ENCODE peak calls at places on chromosomes 3 and 15, in ten cellular contexts. One of them, this sample, is unnamed.
A peak's percentile ranks its signal among the peaks of the same experiment; 100 is the strongest.

GRCh38 chr3:47512416-47513124 is 942 bp downstream of the ELP6 start:
- DNase-seq in hepatocyte: peak; percentile 37
- DNase-seq in skeletal muscle cell: no peak
- DNase-seq in left cardiac atrium: peak; percentile 29
- DNase-seq in NCI-H1105: no peak
- DNase-seq in Right ventricle myocardium superior: peak; percentile 42
- DNase-seq in T-helper 1 cell: peak; percentile 33
- DNase-seq in astrocyte: no peak
- DNase-seq in cortex of kidney: no peak
- DNase-seq in foreskin keratinocyte: no peak
- DNase-seq in this sample: peak; percentile 8

GRCh38 chr3:138933981-138934691 is 12.8 kb downstream of the FOXL2 start:
- DNase-seq in hepatocyte: no peak
- DNase-seq in skeletal muscle cell: no peak
- DNase-seq in left cardiac atrium: no peak
- DNase-seq in NCI-H1105: no peak
- DNase-seq in Right ventricle myocardium superior: no peak
- DNase-seq in T-helper 1 cell: no peak
- DNase-seq in astrocyte: no peak
- DNase-seq in cortex of kidney: no peak
- DNase-seq in foreskin keratinocyte: no peak
- DNase-seq in this sample: no peak

GRCh38 chr15:72184165-72184811 is 13.3 kb downstream of the GRAMD2A start:
- DNase-seq in hepatocyte: peak; percentile 71
- DNase-seq in skeletal muscle cell: no peak
- DNase-seq in left cardiac atrium: peak; percentile 45
- DNase-seq in NCI-H1105: no peak
- DNase-seq in Right ventricle myocardium superior: no peak
- DNase-seq in T-helper 1 cell: no peak
- DNase-seq in astrocyte: peak; percentile 32
- DNase-seq in cortex of kidney: no peak
- DNase-seq in foreskin keratinocyte: no peak
- DNase-seq in this sample: no peak

GRCh38 chr15:68712886-68713285 is 107.8 kb downstream of the ANP32A start:
- DNase-seq in hepatocyte: no peak
- DNase-seq in skeletal muscle cell: no peak
- DNase-seq in left cardiac atrium: no peak
- DNase-seq in NCI-H1105: no peak
- DNase-seq in Right ventricle myocardium superior: no peak
- DNase-seq in T-helper 1 cell: no peak
- DNase-seq in astrocyte: no peak
- DNase-seq in cortex of kidney: no peak
- DNase-seq in foreskin keratinocyte: no peak
- DNase-seq in this sample: no peak

GRCh38 chr3:135982922-135983581 is 17.5 kb downstream of the PPP2R3A start:
- DNase-seq in hepatocyte: no peak
- DNase-seq in skeletal muscle cell: no peak
- DNase-seq in left cardiac atrium: no peak
- DNase-seq in NCI-H1105: no peak
- DNase-seq in Right ventricle myocardium superior: no peak
- DNase-seq in T-helper 1 cell: no peak
- DNase-seq in astrocyte: peak; percentile 52
- DNase-seq in cortex of kidney: no peak
- DNase-seq in foreskin keratinocyte: peak; percentile 35
- DNase-seq in this sample: no peak

GRCh38 chr3:193731656-193732055 is 138.6 kb downstream of the OPA1 start:
- DNase-seq in hepatocyte: no peak
- DNase-seq in skeletal muscle cell: no peak
- DNase-seq in left cardiac atrium: no peak
- DNase-seq in NCI-H1105: no peak
- DNase-seq in Right ventricle myocardium superior: no peak
- DNase-seq in T-helper 1 cell: no peak
- DNase-seq in astrocyte: no peak
- DNase-seq in cortex of kidney: no peak
- DNase-seq in foreskin keratinocyte: no peak
- DNase-seq in this sample: no peak

GRCh38 chr15:36407647-36408046 is 171.8 kb upstream of the CDIN1 start:
- DNase-seq in hepatocyte: no peak
- DNase-seq in skeletal muscle cell: peak; percentile 92
- DNase-seq in left cardiac atrium: no peak
- DNase-seq in NCI-H1105: no peak
- DNase-seq in Right ventricle myocardium superior: no peak
- DNase-seq in T-helper 1 cell: no peak
- DNase-seq in astrocyte: peak; percentile 74
- DNase-seq in cortex of kidney: no peak
- DNase-seq in foreskin keratinocyte: no peak
- DNase-seq in this sample: peak; percentile 12

GRCh38 chr3:130539005-130539404 is 22.0 kb downstream of the COL6A6 start:
- DNase-seq in hepatocyte: peak; percentile 70
- DNase-seq in skeletal muscle cell: no peak
- DNase-seq in left cardiac atrium: peak; percentile 30
- DNase-seq in NCI-H1105: peak; percentile 57
- DNase-seq in Right ventricle myocardium superior: peak; percentile 42
- DNase-seq in T-helper 1 cell: peak; percentile 22
- DNase-seq in astrocyte: no peak
- DNase-seq in cortex of kidney: no peak
- DNase-seq in foreskin keratinocyte: no peak
- DNase-seq in this sample: peak; percentile 48

GRCh38 chr15:61796056-61796455 is 264.2 kb downstream of the VPS13C start:
- DNase-seq in hepatocyte: no peak
- DNase-seq in skeletal muscle cell: peak; percentile 79
- DNase-seq in left cardiac atrium: no peak
- DNase-seq in NCI-H1105: no peak
- DNase-seq in Right ventricle myocardium superior: no peak
- DNase-seq in T-helper 1 cell: no peak
- DNase-seq in astrocyte: peak; percentile 5
- DNase-seq in cortex of kidney: no peak
- DNase-seq in foreskin keratinocyte: peak; percentile 29
- DNase-seq in this sample: no peak

GRCh38 chr15:101049282-101049681 is 130.1 kb downstream of the LRRK1 start:
- DNase-seq in hepatocyte: no peak
- DNase-seq in skeletal muscle cell: no peak
- DNase-seq in left cardiac atrium: no peak
- DNase-seq in NCI-H1105: no peak
- DNase-seq in Right ventricle myocardium superior: no peak
- DNase-seq in T-helper 1 cell: no peak
- DNase-seq in astrocyte: no peak
- DNase-seq in cortex of kidney: no peak
- DNase-seq in foreskin keratinocyte: no peak
- DNase-seq in this sample: no peak

GRCh38 chr15:45157974-45158373 is 28.2 kb downstream of the DUOX1 start:
- DNase-seq in hepatocyte: peak; percentile 57
- DNase-seq in skeletal muscle cell: peak; percentile 44
- DNase-seq in left cardiac atrium: peak; percentile 52
- DNase-seq in NCI-H1105: no peak
- DNase-seq in Right ventricle myocardium superior: no peak
- DNase-seq in T-helper 1 cell: no peak
- DNase-seq in astrocyte: peak; percentile 91
- DNase-seq in cortex of kidney: no peak
- DNase-seq in foreskin keratinocyte: peak; percentile 80
- DNase-seq in this sample: no peak

GRCh38 chr15:72227192-72227586 is 3.8 kb downstream of the PKM start:
- DNase-seq in hepatocyte: peak; percentile 71
- DNase-seq in skeletal muscle cell: peak; percentile 62
- DNase-seq in left cardiac atrium: no peak
- DNase-seq in NCI-H1105: no peak
- DNase-seq in Right ventricle myocardium superior: no peak
- DNase-seq in T-helper 1 cell: peak; percentile 84
- DNase-seq in astrocyte: peak; percentile 91
- DNase-seq in cortex of kidney: no peak
- DNase-seq in foreskin keratinocyte: peak; percentile 93
- DNase-seq in this sample: no peak

GRCh38 chr3:179265875-179266274 is 15.0 kb upstream of the KCNMB3 start:
- DNase-seq in hepatocyte: no peak
- DNase-seq in skeletal muscle cell: no peak
- DNase-seq in left cardiac atrium: no peak
- DNase-seq in NCI-H1105: no peak
- DNase-seq in Right ventricle myocardium superior: no peak
- DNase-seq in T-helper 1 cell: peak; percentile 7
- DNase-seq in astrocyte: no peak
- DNase-seq in cortex of kidney: no peak
- DNase-seq in foreskin keratinocyte: no peak
- DNase-seq in this sample: no peak

GRCh38 chr3:197540961-197541377 is 14.8 kb downstream of the BDH1 start:
- DNase-seq in hepatocyte: no peak
- DNase-seq in skeletal muscle cell: no peak
- DNase-seq in left cardiac atrium: no peak
- DNase-seq in NCI-H1105: no peak
- DNase-seq in Right ventricle myocardium superior: no peak
- DNase-seq in T-helper 1 cell: no peak
- DNase-seq in astrocyte: no peak
- DNase-seq in cortex of kidney: no peak
- DNase-seq in foreskin keratinocyte: no peak
- DNase-seq in this sample: no peak

GRCh38 chr15:53530762-53531161 is 228.7 kb downstream of the WDR72 start:
- DNase-seq in hepatocyte: no peak
- DNase-seq in skeletal muscle cell: no peak
- DNase-seq in left cardiac atrium: no peak
- DNase-seq in NCI-H1105: no peak
- DNase-seq in Right ventricle myocardium superior: no peak
- DNase-seq in T-helper 1 cell: no peak
- DNase-seq in astrocyte: no peak
- DNase-seq in cortex of kidney: no peak
- DNase-seq in foreskin keratinocyte: no peak
- DNase-seq in this sample: no peak

GRCh38 chr3:15989419-15989818 is 185.1 kb upstream of the GALNT15 start:
- DNase-seq in hepatocyte: no peak
- DNase-seq in skeletal muscle cell: no peak
- DNase-seq in left cardiac atrium: no peak
- DNase-seq in NCI-H1105: no peak
- DNase-seq in Right ventricle myocardium superior: no peak
- DNase-seq in T-helper 1 cell: no peak
- DNase-seq in astrocyte: no peak
- DNase-seq in cortex of kidney: no peak
- DNase-seq in foreskin keratinocyte: no peak
- DNase-seq in this sample: no peak

GRCh38 chr15:71679223-71680078 is 130.9 kb upstream of the NR2E3 start:
- DNase-seq in hepatocyte: no peak
- DNase-seq in skeletal muscle cell: no peak
- DNase-seq in left cardiac atrium: no peak
- DNase-seq in NCI-H1105: no peak
- DNase-seq in Right ventricle myocardium superior: no peak
- DNase-seq in T-helper 1 cell: peak; percentile 76
- DNase-seq in astrocyte: peak; percentile 59
- DNase-seq in cortex of kidney: no peak
- DNase-seq in foreskin keratinocyte: no peak
- DNase-seq in this sample: no peak

GRCh38 chr15:70259030-70259424 is 161.3 kb upstream of the TLE3 start:
- DNase-seq in hepatocyte: peak; percentile 85
- DNase-seq in skeletal muscle cell: peak; percentile 50
- DNase-seq in left cardiac atrium: peak; percentile 76
- DNase-seq in NCI-H1105: no peak
- DNase-seq in Right ventricle myocardium superior: peak; percentile 81
- DNase-seq in T-helper 1 cell: peak; percentile 45
- DNase-seq in astrocyte: peak; percentile 51
- DNase-seq in cortex of kidney: no peak
- DNase-seq in foreskin keratinocyte: no peak
- DNase-seq in this sample: no peak

GRCh38 chr3:30625541-30626438 is 19.4 kb downstream of the TGFBR2 start:
- DNase-seq in hepatocyte: peak; percentile 43
- DNase-seq in skeletal muscle cell: peak; percentile 73
- DNase-seq in left cardiac atrium: no peak
- DNase-seq in NCI-H1105: no peak
- DNase-seq in Right ventricle myocardium superior: no peak
- DNase-seq in T-helper 1 cell: no peak
- DNase-seq in astrocyte: peak; percentile 90
- DNase-seq in cortex of kidney: no peak
- DNase-seq in foreskin keratinocyte: peak; percentile 88
- DNase-seq in this sample: no peak

GRCh38 chr3:58697552-58697951 is 31.0 kb upstream of the FAM3D start:
- DNase-seq in hepatocyte: no peak
- DNase-seq in skeletal muscle cell: no peak
- DNase-seq in left cardiac atrium: no peak
- DNase-seq in NCI-H1105: no peak
- DNase-seq in Right ventricle myocardium superior: no peak
- DNase-seq in T-helper 1 cell: peak; percentile 13
- DNase-seq in astrocyte: no peak
- DNase-seq in cortex of kidney: no peak
- DNase-seq in foreskin keratinocyte: no peak
- DNase-seq in this sample: no peak

GRCh38 chr3:15979490-15979889 is 181.7 kb upstream of the ANKRD28 start:
- DNase-seq in hepatocyte: no peak
- DNase-seq in skeletal muscle cell: no peak
- DNase-seq in left cardiac atrium: no peak
- DNase-seq in NCI-H1105: no peak
- DNase-seq in Right ventricle myocardium superior: no peak
- DNase-seq in T-helper 1 cell: no peak
- DNase-seq in astrocyte: peak; percentile 9
- DNase-seq in cortex of kidney: no peak
- DNase-seq in foreskin keratinocyte: no peak
- DNase-seq in this sample: no peak

GRCh38 chr15:45141386-45141785 is 11.6 kb downstream of the DUOX1 start:
- DNase-seq in hepatocyte: no peak
- DNase-seq in skeletal muscle cell: no peak
- DNase-seq in left cardiac atrium: no peak
- DNase-seq in NCI-H1105: no peak
- DNase-seq in Right ventricle myocardium superior: no peak
- DNase-seq in T-helper 1 cell: no peak
- DNase-seq in astrocyte: no peak
- DNase-seq in cortex of kidney: no peak
- DNase-seq in foreskin keratinocyte: no peak
- DNase-seq in this sample: no peak

GRCh38 chr3:127606981-127607595 is 8.9 kb downstream of the MCM2 start:
- DNase-seq in hepatocyte: no peak
- DNase-seq in skeletal muscle cell: no peak
- DNase-seq in left cardiac atrium: no peak
- DNase-seq in NCI-H1105: no peak
- DNase-seq in Right ventricle myocardium superior: no peak
- DNase-seq in T-helper 1 cell: no peak
- DNase-seq in astrocyte: no peak
- DNase-seq in cortex of kidney: no peak
- DNase-seq in foreskin keratinocyte: no peak
- DNase-seq in this sample: no peak

GRCh38 chr3:130827486-130827885 is 66.4 kb upstream of the ATP2C1 start:
- DNase-seq in hepatocyte: no peak
- DNase-seq in skeletal muscle cell: no peak
- DNase-seq in left cardiac atrium: no peak
- DNase-seq in NCI-H1105: no peak
- DNase-seq in Right ventricle myocardium superior: no peak
- DNase-seq in T-helper 1 cell: no peak
- DNase-seq in astrocyte: no peak
- DNase-seq in cortex of kidney: no peak
- DNase-seq in foreskin keratinocyte: no peak
- DNase-seq in this sample: no peak

GRCh38 chr3:27681249-27681748 is 40.8 kb downstream of the EOMES start:
- DNase-seq in hepatocyte: peak; percentile 81
- DNase-seq in skeletal muscle cell: peak; percentile 84
- DNase-seq in left cardiac atrium: no peak
- DNase-seq in NCI-H1105: peak; percentile 26
- DNase-seq in Right ventricle myocardium superior: no peak
- DNase-seq in T-helper 1 cell: peak; percentile 81
- DNase-seq in astrocyte: peak; percentile 77
- DNase-seq in cortex of kidney: no peak
- DNase-seq in foreskin keratinocyte: peak; percentile 68
- DNase-seq in this sample: peak; percentile 5

GRCh38 chr3:55313701-55314100 is 173.4 kb downstream of the WNT5A start:
- DNase-seq in hepatocyte: no peak
- DNase-seq in skeletal muscle cell: no peak
- DNase-seq in left cardiac atrium: no peak
- DNase-seq in NCI-H1105: no peak
- DNase-seq in Right ventricle myocardium superior: no peak
- DNase-seq in T-helper 1 cell: no peak
- DNase-seq in astrocyte: no peak
- DNase-seq in cortex of kidney: no peak
- DNase-seq in foreskin keratinocyte: no peak
- DNase-seq in this sample: no peak

GRCh38 chr15:29815000-29815704 is 7.1 kb downstream of the TJP1 start:
- DNase-seq in hepatocyte: peak; percentile 39
- DNase-seq in skeletal muscle cell: no peak
- DNase-seq in left cardiac atrium: no peak
- DNase-seq in NCI-H1105: no peak
- DNase-seq in Right ventricle myocardium superior: no peak
- DNase-seq in T-helper 1 cell: no peak
- DNase-seq in astrocyte: peak; percentile 37
- DNase-seq in cortex of kidney: no peak
- DNase-seq in foreskin keratinocyte: no peak
- DNase-seq in this sample: no peak

GRCh38 chr3:30752961-30753360 is 141.5 kb downstream of the GADL1 start:
- DNase-seq in hepatocyte: peak; percentile 53
- DNase-seq in skeletal muscle cell: peak; percentile 63
- DNase-seq in left cardiac atrium: no peak
- DNase-seq in NCI-H1105: no peak
- DNase-seq in Right ventricle myocardium superior: no peak
- DNase-seq in T-helper 1 cell: no peak
- DNase-seq in astrocyte: peak; percentile 71
- DNase-seq in cortex of kidney: no peak
- DNase-seq in foreskin keratinocyte: peak; percentile 42
- DNase-seq in this sample: no peak

This sample was measured in COR-L47.